ENCODE peak calls at places on chromosomes 16 and 17, in eight cellular contexts. U, P, T, Q, F, L, I and W are unnamed samples.

GRCh38 chr17:45785373-45786193 is 1.5 kb downstream of the CRHR1 start:
- DNase-seq in U (no peak), P (no peak), T (no peak), Q (no peak), F (no peak), L (no peak), I (no peak), W (no peak)

GRCh38 chr17:42585353-42585752 is 7.8 kb upstream of the PSMC3IP start:
- DNase-seq in U (no peak), P (no peak), T (no peak), Q (no peak), F (no peak), L (no peak), I (no peak), W (no peak)

GRCh38 chr16:50598256-50598894 is 50.2 kb downstream of the NKD1 start:
- DNase-seq in U (no peak), P (no peak), T (no peak), Q (peak), F (no peak), L (no peak), I (no peak), W (no peak)

GRCh38 chr17:42522263-42522790 is 13.7 kb upstream of the NAGLU start:
- DNase-seq in U (no peak), P (no peak), T (no peak), Q (no peak), F (no peak), L (no peak), I (no peak), W (no peak)

GRCh38 chr17:42230225-42230624 is 35.9 kb upstream of the GHDC start:
- DNase-seq in U (no peak), P (no peak), T (no peak), Q (no peak), F (no peak), L (no peak), I (no peak), W (no peak)

GRCh38 chr16:4879049-4879448 is 31.8 kb downstream of the UBN1 start:
- DNase-seq in U (no peak), P (no peak), T (no peak), Q (no peak), F (no peak), L (no peak), I (no peak), W (no peak)

GRCh38 chr16:51409001-51409675 is 258.1 kb upstream of the SALL1 start:
- DNase-seq in U (no peak), P (no peak), T (no peak), Q (no peak), F (no peak), L (peak), I (peak), W (no peak)

GRCh38 chr16:27704252-27704651 is 154.3 kb downstream of the KATNIP start:
- DNase-seq in U (no peak), P (no peak), T (no peak), Q (no peak), F (no peak), L (no peak), I (no peak), W (no peak)

GRCh38 chr17:32302860-32303649 is 37.4 kb downstream of the RHBDL3 start:
- DNase-seq in U (no peak), P (no peak), T (no peak), Q (no peak), F (no peak), L (no peak), I (no peak), W (no peak)

DNA sequence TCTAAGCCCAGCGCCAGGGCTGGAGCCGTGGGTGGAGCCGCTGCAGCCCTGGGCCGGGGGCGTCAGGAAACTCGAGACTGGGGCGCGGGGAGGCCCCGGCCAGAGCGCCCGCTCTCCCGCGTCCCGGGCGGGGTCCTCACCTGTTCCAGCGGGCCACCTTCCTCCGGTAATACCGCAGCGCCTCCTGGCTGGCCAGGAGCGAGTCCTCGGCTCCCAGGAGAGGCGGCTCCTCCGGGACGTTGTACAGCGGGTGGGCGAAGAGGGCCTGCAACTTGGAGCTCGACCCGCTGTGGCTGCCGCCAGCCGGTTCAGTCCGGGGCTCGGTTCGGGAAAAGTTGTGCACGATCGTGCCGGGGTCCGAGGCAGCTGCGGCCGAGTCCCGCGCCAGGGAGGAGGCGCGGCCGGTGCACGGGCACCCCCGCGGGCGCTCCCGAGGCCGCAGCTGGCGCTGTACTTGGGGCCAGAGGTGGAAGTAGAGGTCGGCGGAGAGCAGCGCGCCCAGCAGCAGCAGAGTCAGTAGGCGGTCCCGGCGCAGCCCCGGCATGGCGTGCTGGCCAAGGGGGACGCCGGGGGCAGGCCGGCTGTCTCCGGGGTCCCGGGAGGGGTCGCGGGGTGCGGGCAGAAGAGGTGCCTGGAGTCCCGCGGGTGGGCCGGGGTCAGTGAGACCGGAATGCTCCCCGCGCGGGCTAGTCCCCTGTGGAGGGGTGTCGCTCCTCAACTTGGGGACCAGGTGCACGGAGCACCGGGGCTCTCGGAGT is 865 bp downstream of the FAM20A start:
- DNase-seq in U (no peak), P (no peak), T (no peak), Q (peak), F (peak), L (no peak), I (no peak), W (no peak)
- TF ChIP-seq CTCF in U (no peak), P (peak), T (peak), Q (peak), F (peak), L (peak), I (peak), W (no peak)

GRCh38 chr17:12667299-12667958 is 1.7 kb downstream of the MYOCD start:
- DNase-seq in U (peak), P (no peak), T (peak), Q (no peak), F (peak), L (peak), I (peak), W (peak)
- H3K4me3 ChIP-seq in U (no peak), P (no peak), T (no peak), Q (peak), F (peak), L (no peak), I (no peak), W (peak)

DNA sequence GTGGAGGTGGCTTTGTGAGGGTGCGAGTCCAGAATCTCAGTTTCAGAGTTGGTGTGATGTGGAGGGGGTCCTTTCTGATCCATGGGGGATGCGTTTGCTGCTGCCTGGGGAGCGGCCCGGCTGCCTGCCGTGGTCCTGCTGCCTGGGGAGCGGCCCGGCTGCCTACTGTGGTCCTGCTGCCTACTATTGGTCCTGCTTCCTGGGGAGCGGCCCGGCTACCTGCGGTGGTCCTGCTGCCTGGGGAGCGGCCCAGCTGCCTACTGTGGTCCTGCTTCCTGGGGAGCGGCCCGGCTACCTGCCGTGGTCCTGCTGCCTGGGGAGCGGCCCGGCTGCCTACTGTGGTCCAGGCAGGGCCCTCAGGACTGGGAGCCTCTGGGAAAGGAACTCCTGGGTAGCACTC is 61.5 kb upstream of the ZNF750 start:
- DNase-seq in U (no peak), P (no peak), T (no peak), Q (no peak), F (no peak), L (no peak), I (no peak), W (no peak)
- TF ChIP-seq CTCF in U (no peak), P (no peak), T (no peak), Q (no peak), F (no peak), L (no peak), I (no peak), W (no peak)

GRCh38 chr16:83838151-83838550 is 30.4 kb downstream of the HSBP1 start:
- DNase-seq in U (no peak), P (no peak), T (no peak), Q (no peak), F (no peak), L (no peak), I (no peak), W (no peak)

GRCh38 chr16:83837566-83837965 is 29.8 kb downstream of the HSBP1 start:
- DNase-seq in U (no peak), P (no peak), T (no peak), Q (no peak), F (no peak), L (no peak), I (no peak), W (no peak)

GRCh38 chr16:83839561-83839960 is 31.8 kb downstream of the HSBP1 start:
- DNase-seq in U (no peak), P (no peak), T (no peak), Q (no peak), F (no peak), L (no peak), I (no peak), W (no peak)

GRCh38 chr16:83842291-83842690 is 34.5 kb downstream of the HSBP1 start:
- DNase-seq in U (no peak), P (no peak), T (no peak), Q (no peak), F (no peak), L (no peak), I (no peak), W (no peak)

GRCh38 chr16:83840060-83840617 is 32.4 kb downstream of the HSBP1 start:
- DNase-seq in U (no peak), P (no peak), T (no peak), Q (no peak), F (no peak), L (no peak), I (no peak), W (no peak)
- H3K4me3 ChIP-seq in U (no peak), P (no peak), T (no peak), Q (no peak), F (no peak), L (no peak), I (no peak), W (no peak)